ENCODE peak calls at places on chromosomes 13 and 19, in five cellular contexts. G is activated CD4-positive, alpha-beta T cell treated with anti-CD3 and anti-CD28 coated beads for 24 hours; F is left lobe of liver; E is mucosa of gallbladder; A is CD8-positive, alpha-beta T cell. Q is an unnamed sample.

GRCh38 chr13:99687728-99688397 is 186.6 kb downstream of the TM9SF2 start:
- DNase-seq in F (no peak), E (no peak), A (no peak), G (no peak), Q (no peak)

GRCh38 chr19:45095496-45096413 is 2.8 kb downstream of the PPP1R37 start:
- DNase-seq in G (no peak), F (no peak), E (no peak), A (no peak), Q (no peak)

GRCh38 chr19:51724543-51724942 is 752 bp upstream of the HAS1 start:
- DNase-seq in E (no peak), A (no peak), G (no peak), F (no peak), Q (no peak)

GRCh38 chr13:36086117-36086516 is 45.1 kb downstream of the DCLK1 start:
- DNase-seq in A (no peak), E (no peak), F (no peak), G (no peak), Q (no peak)

GRCh38 chr13:113548778-113549621 is 35.6 kb upstream of the TFDP1 start:
- DNase-seq in A (no peak), G (no peak), E (no peak), F (peak), Q (no peak)

GRCh38 chr13:75512253-75512652 is 25.4 kb downstream of the COMMD6 start:
- DNase-seq in E (no peak), A (no peak), G (no peak), F (no peak), Q (no peak)

GRCh38 chr13:50529154-50529882 is 314.2 kb downstream of the DLEU7 start:
- DNase-seq in G (no peak), A (no peak), E (peak), F (peak), Q (peak)

GRCh38 chr19:1970003-1970805 is 29.2 kb downstream of the CSNK1G2 start:
- DNase-seq in F (no peak), G (no peak), A (no peak), E (no peak), Q (no peak)

GRCh38 chr19:13060964-13061927 is 41.4 kb downstream of the LYL1 start:
- DNase-seq in G (peak), F (peak), E (peak), A (peak), Q (peak)

GRCh38 chr13:112740502-112741131 is 50.8 kb downstream of the ATP11A start:
- DNase-seq in E (peak), F (peak), A (no peak), G (no peak), Q (no peak)

GRCh38 chr19:40604647-40605200 is 3.6 kb downstream of the LTBP4 start:
- DNase-seq in F (no peak), A (no peak), E (no peak), G (no peak), Q (no peak)

GRCh38 chr13:76016799-76017198 is 380.7 kb downstream of the LMO7 start:
- DNase-seq in F (no peak), A (no peak), E (peak), G (no peak), Q (peak)

GRCh38 chr19:40341601-40342482 is 6.4 kb downstream of the C19orf47 start:
- DNase-seq in E (no peak), A (no peak), G (no peak), F (no peak), Q (no peak)

GRCh38 chr13:29805994-29806748 is 44.2 kb downstream of the UBL3 start:
- DNase-seq in A (no peak), F (no peak), G (no peak), E (no peak), Q (no peak)

GRCh38 chr13:91247768-91248167 is 99.7 kb upstream of the MIR17HG start:
- DNase-seq in A (no peak), G (no peak), E (no peak), F (no peak), Q (no peak)

GRCh38 chr13:61339054-61339621 is 76.5 kb downstream of the PCDH20 start:
- DNase-seq in A (no peak), G (no peak), E (no peak), F (no peak), Q (no peak)

GRCh38 chr19:3554254-3555083 is 2.9 kb downstream of the MFSD12 start:
- DNase-seq in A (peak), E (no peak), F (no peak), G (no peak), Q (no peak)

GRCh38 chr19:46529622-46530451 is 34.2 kb upstream of the PNMA8B start:
- DNase-seq in A (peak), F (peak), G (peak), E (peak), Q (peak)

GRCh38 chr13:109697936-109698335 is 88.4 kb downstream of the IRS2 start:
- DNase-seq in E (no peak), F (no peak), G (no peak), A (no peak), Q (no peak)

GRCh38 chr13:93388701-93389100 is 162.1 kb downstream of the GPC6 start:
- DNase-seq in F (no peak), G (no peak), A (no peak), E (no peak), Q (no peak)